ENCODE peak calls at places on chromosomes 5 and 9, in six cellular contexts. E is tibial nerve, G is endodermal cell, V is transverse colon, F is fibroblast of pulmonary artery, W is IMR-90. L is an unnamed sample.

GRCh38 chr5:89668821-89669220 is 740.7 kb downstream of the CETN3 start:
- DNase-seq in E (no peak), G (no peak), V (no peak), F (no peak), W (no peak), L (no peak)

GRCh38 chr9:101269596-101270324 is 115.0 kb downstream of the BAAT start:
- DNase-seq in E (no peak), G (no peak), V (no peak), F (no peak), W (no peak), L (no peak)

GRCh38 chr9:18825775-18826174 is 207.2 kb downstream of the SAXO1 start:
- DNase-seq in E (no peak), G (no peak), V (no peak), F (no peak), W (peak), L (no peak)

GRCh38 chr9:129630967-129631672 is 5.2 kb downstream of the NTMT1 start:
- DNase-seq in E (no peak), G (no peak), V (no peak), F (peak), W (peak), L (no peak)

GRCh38 chr5:171795381-171795780 is 9.8 kb downstream of the SMIM23 start:
- DNase-seq in E (no peak), G (no peak), V (no peak), F (no peak), W (no peak), L (no peak)

GRCh38 chr9:131125038-131125287 is 423 bp upstream of the NUP214 start:
- DNase-seq in E (no peak), G (no peak), V (no peak), F (no peak), W (no peak), L (no peak)

GRCh38 chr9:98191615-98192502 is 578 bp downstream of the CORO2A start:
- DNase-seq in E (no peak), G (peak), V (peak), F (no peak), W (no peak), L (no peak)

GRCh38 chr5:77935516-77936364 is 159.6 kb upstream of the TBCA start:
- DNase-seq in E (no peak), G (no peak), V (no peak), F (peak), W (no peak), L (no peak)

GRCh38 chr5:66144799-66145390 is 795 bp downstream of the SREK1 start:
- DNase-seq in E (no peak), G (no peak), V (no peak), F (no peak), W (no peak), L (peak)

GRCh38 chr9:128685636-128686489 is 3.2 kb upstream of the SET start:
- DNase-seq in E (no peak), G (peak), V (peak), F (no peak), W (no peak), L (no peak)

GRCh38 chr9:19440823-19441580 is 32.2 kb downstream of the ACER2 start:
- DNase-seq in E (no peak), G (no peak), V (no peak), F (peak), W (no peak), L (no peak)

GRCh38 chr9:6305954-6306563 is 22.1 kb upstream of the TPD52L3 start:
- DNase-seq in E (no peak), G (no peak), V (no peak), F (peak), W (peak), L (peak)

GRCh38 chr9:2317591-2317990 is 302.4 kb downstream of the SMARCA2 start:
- DNase-seq in E (no peak), G (no peak), V (no peak), F (no peak), W (no peak), L (no peak)

GRCh38 chr5:83567741-83568530 is 96.4 kb downstream of the VCAN start:
- DNase-seq in E (peak), G (no peak), V (no peak), F (peak), W (peak), L (peak)

GRCh38 chr5:83563631-83564030 is 92.1 kb downstream of the VCAN start:
- DNase-seq in E (no peak), G (no peak), V (no peak), F (no peak), W (no peak), L (no peak)

GRCh38 chr5:83562207-83562606 is 90.7 kb downstream of the VCAN start:
- DNase-seq in E (no peak), G (no peak), V (no peak), F (no peak), W (no peak), L (no peak)

GRCh38 chr5:83562817-83563557 is 91.4 kb downstream of the VCAN start:
- DNase-seq in E (peak), G (no peak), V (no peak), F (peak), W (peak), L (peak)

DNA sequence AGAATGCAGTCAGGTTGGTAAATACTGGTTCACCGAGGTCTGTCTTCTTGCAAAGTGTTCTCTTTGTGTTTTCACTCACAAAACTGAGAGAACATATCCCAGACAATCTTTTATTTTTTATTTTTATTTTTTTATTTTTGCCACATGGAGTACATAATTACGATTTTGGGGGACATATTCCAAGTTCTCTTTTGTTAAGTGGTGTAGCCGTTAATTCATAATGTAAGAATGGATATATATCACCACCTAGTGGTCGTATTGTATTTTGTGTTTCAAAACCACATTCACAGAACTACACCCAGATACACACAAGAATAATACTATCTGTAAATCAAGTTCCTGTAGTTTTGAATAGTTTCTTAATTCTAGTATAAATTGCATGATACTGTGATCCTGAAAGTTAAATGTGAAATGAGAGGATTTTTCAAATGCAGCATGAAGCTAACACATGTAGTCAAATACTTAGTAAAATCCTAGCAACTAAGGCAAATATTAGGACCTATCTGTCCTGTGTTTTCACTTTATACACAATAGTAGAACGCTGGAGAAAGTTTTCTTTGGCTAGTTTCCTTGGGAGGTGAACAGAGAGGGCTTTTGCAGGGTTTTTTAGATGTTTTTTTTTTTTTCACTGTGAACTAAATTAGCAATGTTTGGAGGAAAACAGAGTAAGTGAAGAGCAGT is 92.7 kb downstream of the VCAN start:
- DNase-seq in E (no peak), G (no peak), V (no peak), F (peak), W (peak), L (no peak)
- TF ChIP-seq CTCF in E (peak), G (peak), V (peak), F (peak), W (peak), L (peak)

GRCh38 chr9:121278535-121279169 is 10.7 kb downstream of the GSN start:
- DNase-seq in E (peak), G (peak), V (peak), F (peak), W (peak), L (peak)
- H3K4me3 ChIP-seq in E (no peak), G (no peak), V (no peak), F (no peak), W (no peak), L (no peak)

DNA sequence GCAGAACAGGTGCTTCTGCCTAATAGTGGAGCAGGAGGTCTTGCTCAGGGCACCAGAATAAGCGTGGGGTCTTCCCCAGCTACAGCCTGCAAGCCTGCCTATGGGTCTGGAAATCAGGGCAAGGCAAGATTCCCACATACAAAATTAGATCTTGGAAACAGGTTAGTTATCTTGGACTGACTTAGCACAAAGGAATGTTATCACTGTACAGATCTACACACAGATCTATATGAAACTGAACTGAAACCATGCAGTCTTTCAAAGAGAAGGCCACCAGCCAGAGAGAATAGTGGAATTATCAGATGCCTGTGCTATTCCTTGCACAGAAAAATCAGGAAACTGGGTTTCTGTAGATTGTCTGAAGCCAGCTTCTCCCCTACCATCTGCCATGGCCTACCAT is 585.7 kb downstream of the ACTL7B start:
- DNase-seq in E (no peak), G (no peak), V (no peak), F (no peak), W (peak), L (peak)
- TF ChIP-seq CTCF in E (no peak), G (no peak), V (no peak), F (no peak), W (peak), L (peak)

GRCh38 chr5:515273-515836 is 8.9 kb downstream of the SLC9A3 start:
- DNase-seq in E (no peak), G (no peak), V (no peak), F (no peak), W (no peak), L (no peak)
- H3K4me3 ChIP-seq in E (no peak), G (no peak), V (no peak), F (no peak), W (no peak), L (no peak)

GRCh38 chr5:163503106-163504090 is 2.0 kb upstream of the MAT2B start:
- DNase-seq in E (peak), G (peak), V (peak), F (peak), W (peak), L (peak)
- TF ChIP-seq CTCF in E (no peak), G (peak), V (peak), F (peak), W (peak), L (peak)

GRCh38 chr5:68446487-68446894 is 230.9 kb downstream of the PIK3R1 start:
- DNase-seq in E (no peak), G (no peak), V (no peak), F (no peak), W (no peak), L (no peak)

GRCh38 chr5:68446070-68446357 is 230.5 kb downstream of the PIK3R1 start:
- DNase-seq in E (no peak), G (no peak), V (no peak), F (no peak), W (no peak), L (no peak)

GRCh38 chr5:68444048-68444447 is 228.5 kb downstream of the PIK3R1 start:
- DNase-seq in E (no peak), G (no peak), V (no peak), F (no peak), W (no peak), L (no peak)

GRCh38 chr5:68444833-68445232 is 229.3 kb downstream of the PIK3R1 start:
- DNase-seq in E (no peak), G (no peak), V (no peak), F (no peak), W (no peak), L (no peak)

DNA sequence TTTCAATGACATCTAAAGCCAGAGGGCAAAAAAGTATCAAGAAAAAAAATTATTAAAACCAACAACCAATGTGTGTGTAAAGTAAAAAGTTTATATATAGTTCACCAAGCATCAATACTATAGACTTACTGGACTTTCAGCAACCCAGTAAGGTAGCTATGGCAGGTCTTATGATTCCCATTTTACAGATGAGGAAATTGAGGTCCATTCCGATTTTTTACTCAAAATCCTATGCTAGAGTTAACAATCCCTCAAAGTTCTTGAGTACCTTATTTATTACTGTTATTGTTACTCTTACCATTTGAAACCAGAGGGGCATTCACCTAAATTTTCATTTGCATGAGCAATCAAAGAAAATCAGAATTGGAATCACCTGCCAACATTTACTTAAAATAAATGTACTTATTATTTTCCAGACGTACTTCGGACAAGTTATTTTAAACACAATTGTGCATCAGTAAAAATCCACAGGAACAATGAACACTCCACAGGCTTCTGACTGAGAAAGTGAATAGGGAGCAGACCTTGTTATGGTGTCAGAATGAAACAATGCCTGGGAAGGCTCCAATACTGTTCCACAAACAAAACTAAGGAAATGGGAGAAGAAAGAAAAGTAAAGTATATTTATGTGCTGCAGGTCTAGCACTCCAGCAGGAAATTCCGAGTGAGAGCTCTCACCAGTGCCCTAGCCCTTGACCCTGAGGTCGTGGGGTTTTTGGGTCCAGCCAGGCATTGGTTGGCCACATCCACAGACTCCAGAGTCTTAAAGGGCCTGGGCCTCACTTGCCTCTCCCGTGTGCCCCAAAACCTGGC is 229.9 kb downstream of the PIK3R1 start:
- DNase-seq in E (no peak), G (no peak), V (no peak), F (no peak), W (no peak), L (no peak)
- H3K4me3 ChIP-seq in E (no peak), G (no peak), V (no peak), F (no peak), W (no peak), L (no peak)

GRCh38 chr5:133316346-133317343 is 264.8 kb downstream of the HSPA4 start:
- DNase-seq in E (no peak), G (peak), V (no peak), F (no peak), W (no peak), L (no peak)
- TF ChIP-seq CTCF in E (no peak), G (peak), V (no peak), F (peak), W (peak), L (peak)

DNA sequence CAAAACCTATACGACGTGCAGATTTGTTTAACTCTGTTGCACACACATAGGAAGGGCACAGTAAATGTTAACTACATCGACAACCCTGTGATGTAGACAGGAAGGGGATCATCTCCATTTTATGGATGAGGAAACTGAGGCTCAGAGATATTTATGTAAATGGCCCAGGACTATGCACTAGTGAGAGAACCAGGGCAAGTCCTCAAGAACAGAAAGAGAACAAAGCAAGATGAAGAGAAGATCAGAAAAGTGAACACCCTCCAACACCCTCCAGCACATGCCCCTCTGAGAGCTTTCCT is 36.3 kb downstream of the PCDHAC2 start:
- DNase-seq in E (no peak), G (no peak), V (no peak), F (no peak), W (no peak), L (no peak)
- H3K4me3 ChIP-seq in E (no peak), G (no peak), V (no peak), F (no peak), W (no peak), L (no peak)